ENCODE peak calls at places on chromosomes 6 and 20, in six cellular contexts. One of them, this sample, is unnamed.

GRCh38 chr6:97462944-97463343 is 179.9 kb upstream of the MMS22L start:
- DNase-seq in tibial artery: no peak
- DNase-seq in fibroblast of mammary gland: no peak
- DNase-seq in sigmoid colon: no peak
- DNase-seq in adipocyte: no peak
- DNase-seq in choroid plexus epithelial cell: no peak
- DNase-seq in this sample: no peak

GRCh38 chr6:42179956-42180335 is 6.8 kb downstream of the GUCA1A start:
- DNase-seq in choroid plexus epithelial cell: no peak
- DNase-seq in fibroblast of mammary gland: no peak
- DNase-seq in tibial artery: no peak
- DNase-seq in adipocyte: no peak
- DNase-seq in sigmoid colon: no peak
- DNase-seq in this sample: no peak

GRCh38 chr20:43849496-43850197 is 65.0 kb upstream of the TOX2 start:
- DNase-seq in sigmoid colon: no peak
- DNase-seq in fibroblast of mammary gland: peak
- DNase-seq in adipocyte: peak
- DNase-seq in tibial artery: no peak
- DNase-seq in choroid plexus epithelial cell: peak
- DNase-seq in this sample: no peak

GRCh38 chr6:130206474-130206873 is 16.3 kb downstream of the SAMD3 start:
- DNase-seq in sigmoid colon: no peak
- DNase-seq in fibroblast of mammary gland: no peak
- DNase-seq in adipocyte: no peak
- DNase-seq in tibial artery: no peak
- DNase-seq in choroid plexus epithelial cell: no peak
- DNase-seq in this sample: no peak

GRCh38 chr6:159065751-159066329 is 21.0 kb upstream of the TAGAP start:
- DNase-seq in sigmoid colon: no peak
- DNase-seq in adipocyte: no peak
- DNase-seq in fibroblast of mammary gland: no peak
- DNase-seq in choroid plexus epithelial cell: no peak
- DNase-seq in tibial artery: no peak
- DNase-seq in this sample: no peak

GRCh38 chr20:62646851-62647520 is 4.7 kb downstream of the SLCO4A1 start:
- DNase-seq in sigmoid colon: no peak
- DNase-seq in adipocyte: no peak
- DNase-seq in fibroblast of mammary gland: no peak
- DNase-seq in tibial artery: no peak
- DNase-seq in choroid plexus epithelial cell: no peak
- DNase-seq in this sample: peak

GRCh38 chr6:138013949-138014348 is 93.3 kb downstream of the PERP start:
- DNase-seq in fibroblast of mammary gland: no peak
- DNase-seq in sigmoid colon: no peak
- DNase-seq in choroid plexus epithelial cell: no peak
- DNase-seq in adipocyte: no peak
- DNase-seq in tibial artery: no peak
- DNase-seq in this sample: no peak

GRCh38 chr6:119040229-119040628 is 38.2 kb downstream of the FAM184A start:
- DNase-seq in choroid plexus epithelial cell: no peak
- DNase-seq in adipocyte: no peak
- DNase-seq in sigmoid colon: no peak
- DNase-seq in tibial artery: no peak
- DNase-seq in fibroblast of mammary gland: no peak
- DNase-seq in this sample: no peak

GRCh38 chr6:89281779-89282246 is 33.3 kb downstream of the GABRR2 start:
- DNase-seq in sigmoid colon: no peak
- DNase-seq in adipocyte: no peak
- DNase-seq in fibroblast of mammary gland: peak
- DNase-seq in choroid plexus epithelial cell: peak
- DNase-seq in tibial artery: no peak
- DNase-seq in this sample: no peak

GRCh38 chr20:56630506-56631317 is 1.6 kb downstream of the TFAP2C start:
- DNase-seq in choroid plexus epithelial cell: peak
- DNase-seq in adipocyte: peak
- DNase-seq in fibroblast of mammary gland: peak
- DNase-seq in tibial artery: no peak
- DNase-seq in sigmoid colon: no peak
- DNase-seq in this sample: no peak

GRCh38 chr6:55176958-55177357 is 2.6 kb downstream of the HCRTR2 start:
- DNase-seq in choroid plexus epithelial cell: peak
- DNase-seq in sigmoid colon: no peak
- DNase-seq in tibial artery: no peak
- DNase-seq in fibroblast of mammary gland: peak
- DNase-seq in adipocyte: peak
- DNase-seq in this sample: no peak

GRCh38 chr6:56682580-56682979 is 39.9 kb upstream of the DST start:
- DNase-seq in tibial artery: no peak
- DNase-seq in fibroblast of mammary gland: no peak
- DNase-seq in adipocyte: no peak
- DNase-seq in sigmoid colon: no peak
- DNase-seq in choroid plexus epithelial cell: no peak
- DNase-seq in this sample: no peak

GRCh38 chr6:56671651-56672461 is 29.2 kb upstream of the DST start:
- DNase-seq in choroid plexus epithelial cell: no peak
- DNase-seq in adipocyte: no peak
- DNase-seq in sigmoid colon: no peak
- DNase-seq in tibial artery: peak
- DNase-seq in fibroblast of mammary gland: peak
- DNase-seq in this sample: peak

GRCh38 chr6:56677559-56677958 is 34.9 kb upstream of the DST start:
- DNase-seq in tibial artery: no peak
- DNase-seq in adipocyte: no peak
- DNase-seq in sigmoid colon: no peak
- DNase-seq in fibroblast of mammary gland: peak
- DNase-seq in choroid plexus epithelial cell: peak
- DNase-seq in this sample: no peak
- H3K4me3 ChIP-seq in tibial artery: no peak
- H3K4me3 ChIP-seq in adipocyte: no peak
- H3K4me3 ChIP-seq in sigmoid colon: no peak
- H3K4me3 ChIP-seq in fibroblast of mammary gland: no peak
- H3K4me3 ChIP-seq in choroid plexus epithelial cell: no peak
- H3K4me3 ChIP-seq in this sample: no peak

DNA sequence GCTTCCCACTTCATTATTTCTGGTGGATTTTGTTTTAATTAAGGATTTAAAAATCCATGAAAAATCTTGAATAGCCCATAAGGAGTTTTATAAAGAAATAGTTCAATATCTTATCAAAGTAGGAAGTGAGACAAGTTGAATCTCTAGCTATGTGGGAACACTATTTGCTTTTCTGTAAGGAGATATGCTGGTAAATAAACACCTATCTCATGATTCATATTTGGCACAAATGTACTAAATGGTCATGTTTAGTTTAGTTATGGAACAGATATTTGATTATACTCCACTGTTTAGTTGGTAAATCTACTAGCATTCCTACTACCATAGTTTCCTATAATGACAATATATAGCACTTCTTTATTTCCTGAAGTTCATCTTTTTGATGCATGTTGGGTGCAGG is 239.9 kb upstream of the CEP162 start:
- DNase-seq in fibroblast of mammary gland: no peak
- DNase-seq in tibial artery: no peak
- DNase-seq in choroid plexus epithelial cell: peak
- DNase-seq in adipocyte: no peak
- DNase-seq in sigmoid colon: no peak
- DNase-seq in this sample: no peak
- H3K4me3 ChIP-seq in fibroblast of mammary gland: no peak
- H3K4me3 ChIP-seq in tibial artery: no peak
- H3K4me3 ChIP-seq in choroid plexus epithelial cell: no peak
- H3K4me3 ChIP-seq in adipocyte: no peak
- H3K4me3 ChIP-seq in sigmoid colon: no peak
- H3K4me3 ChIP-seq in this sample: no peak

GRCh38 chr6:107716688-107717089 is 107.4 kb downstream of the SCML4 start:
- DNase-seq in tibial artery: no peak
- DNase-seq in fibroblast of mammary gland: peak
- DNase-seq in adipocyte: no peak
- DNase-seq in choroid plexus epithelial cell: peak
- DNase-seq in sigmoid colon: no peak
- DNase-seq in this sample: no peak
- H3K4me3 ChIP-seq in tibial artery: no peak
- H3K4me3 ChIP-seq in fibroblast of mammary gland: no peak
- H3K4me3 ChIP-seq in adipocyte: no peak
- H3K4me3 ChIP-seq in choroid plexus epithelial cell: no peak
- H3K4me3 ChIP-seq in sigmoid colon: no peak
- H3K4me3 ChIP-seq in this sample: no peak

DNA sequence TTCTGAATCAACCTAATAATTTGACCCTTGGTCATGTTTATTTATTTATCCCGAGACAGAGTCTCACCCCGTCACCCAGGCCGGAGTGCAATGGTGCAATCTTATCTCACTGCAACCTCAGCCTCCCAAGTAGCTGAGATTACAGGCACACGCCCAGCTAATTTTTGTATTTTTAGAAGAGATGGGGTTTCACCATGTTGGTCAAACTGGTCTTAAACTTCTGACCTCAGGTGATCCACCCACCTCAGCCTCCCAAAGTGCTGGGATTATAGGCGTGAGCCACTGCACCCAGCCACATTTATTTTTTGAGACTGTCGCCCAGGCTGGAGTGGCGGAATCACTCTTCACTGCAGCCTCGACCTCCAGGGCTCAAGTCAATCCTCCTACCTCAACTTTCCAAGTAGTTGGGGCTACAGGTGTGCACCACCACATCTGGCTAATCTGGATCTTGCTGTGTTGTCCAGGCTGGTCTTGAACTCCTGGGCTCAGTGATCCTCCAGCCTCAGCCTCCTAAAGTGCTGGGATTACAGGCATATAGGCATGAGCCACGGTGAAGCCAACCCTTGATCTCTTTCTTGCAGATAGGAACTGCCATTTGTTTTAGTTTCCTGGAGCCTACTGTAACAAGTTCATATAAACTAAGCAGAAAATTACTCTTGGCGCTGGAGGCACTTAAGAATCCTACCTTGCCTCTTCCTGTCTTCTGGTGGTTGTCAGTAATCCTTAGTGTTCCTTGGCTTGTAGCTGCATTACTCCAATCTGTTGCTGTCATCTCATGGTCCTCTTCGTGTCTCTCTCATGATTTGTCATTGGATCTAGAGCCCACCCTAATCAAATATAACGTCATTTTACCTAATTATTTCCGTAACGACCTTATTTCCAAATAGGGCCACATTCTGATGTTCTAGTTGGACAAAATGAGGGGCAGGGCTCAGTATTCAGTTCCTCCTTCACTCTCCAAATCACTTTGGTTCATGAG is 2.3 kb downstream of the RPS18 start:
- DNase-seq in choroid plexus epithelial cell: no peak
- DNase-seq in tibial artery: no peak
- DNase-seq in sigmoid colon: no peak
- DNase-seq in fibroblast of mammary gland: no peak
- DNase-seq in adipocyte: no peak
- DNase-seq in this sample: no peak
- H3K4me3 ChIP-seq in choroid plexus epithelial cell: peak
- H3K4me3 ChIP-seq in tibial artery: no peak
- H3K4me3 ChIP-seq in sigmoid colon: no peak
- H3K4me3 ChIP-seq in fibroblast of mammary gland: peak
- H3K4me3 ChIP-seq in adipocyte: peak
- H3K4me3 ChIP-seq in this sample: no peak

GRCh38 chr6:31765559-31765909 is 3.1 kb downstream of the SAPCD1 start:
- DNase-seq in adipocyte: no peak
- DNase-seq in fibroblast of mammary gland: no peak
- DNase-seq in tibial artery: no peak
- DNase-seq in sigmoid colon: no peak
- DNase-seq in choroid plexus epithelial cell: no peak
- DNase-seq in this sample: no peak

GRCh38 chr6:31764239-31764638 is 1.8 kb downstream of the SAPCD1 start:
- DNase-seq in choroid plexus epithelial cell: no peak
- DNase-seq in tibial artery: no peak
- DNase-seq in fibroblast of mammary gland: no peak
- DNase-seq in sigmoid colon: no peak
- DNase-seq in adipocyte: no peak
- DNase-seq in this sample: no peak

GRCh38 chr6:31767096-31767645 is 4.7 kb downstream of the SAPCD1 start:
- DNase-seq in tibial artery: no peak
- DNase-seq in fibroblast of mammary gland: no peak
- DNase-seq in choroid plexus epithelial cell: no peak
- DNase-seq in sigmoid colon: no peak
- DNase-seq in adipocyte: no peak
- DNase-seq in this sample: no peak

GRCh38 chr6:31763617-31763940 is 1.1 kb downstream of the SAPCD1 start:
- DNase-seq in sigmoid colon: no peak
- DNase-seq in fibroblast of mammary gland: peak
- DNase-seq in tibial artery: no peak
- DNase-seq in adipocyte: peak
- DNase-seq in choroid plexus epithelial cell: no peak
- DNase-seq in this sample: no peak

DNA sequence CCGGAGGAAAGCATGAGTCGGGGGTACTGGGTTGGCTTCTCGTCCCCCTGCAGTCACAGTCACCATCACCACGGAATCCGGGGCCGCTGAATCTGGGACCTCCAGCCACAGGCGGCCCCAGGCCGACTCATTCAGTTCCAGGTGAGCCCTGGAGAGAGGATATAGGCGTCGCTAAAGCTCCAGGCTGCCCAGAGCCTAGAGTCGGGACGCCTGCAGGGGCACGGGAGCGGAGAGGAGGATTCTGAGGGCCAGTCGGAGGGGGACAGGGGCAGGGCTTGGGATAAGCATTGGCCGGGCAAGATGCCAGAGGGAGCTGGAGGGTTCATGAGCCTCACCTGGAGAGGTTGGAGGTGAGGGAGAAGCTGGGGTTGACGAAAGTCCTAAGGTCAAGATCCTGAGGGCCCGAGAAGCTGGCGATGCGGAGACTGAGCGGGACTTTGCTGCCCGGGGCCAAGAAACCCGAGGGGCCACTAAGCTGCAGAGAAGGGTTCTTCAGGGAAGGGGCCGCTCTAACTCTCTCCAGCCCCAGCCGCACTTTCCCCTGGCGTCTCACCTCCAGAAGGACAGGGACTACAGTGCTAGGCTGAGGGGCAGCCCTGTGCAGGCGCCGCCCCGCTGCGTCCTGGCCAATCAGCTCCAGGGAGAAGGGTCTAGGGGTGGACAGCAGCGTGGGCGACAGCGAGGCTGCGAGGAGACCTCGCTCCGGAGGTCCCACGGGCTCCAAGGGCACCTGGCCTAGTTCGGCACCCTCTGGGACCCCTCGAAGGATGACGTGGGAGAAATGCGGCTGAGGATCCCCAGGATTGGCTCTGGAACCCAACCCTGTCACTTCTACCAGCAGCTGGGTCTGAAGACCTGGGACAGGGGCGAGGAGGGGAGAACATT is 3.7 kb downstream of the SAPCD1 start:
- DNase-seq in adipocyte: peak
- DNase-seq in choroid plexus epithelial cell: no peak
- DNase-seq in fibroblast of mammary gland: no peak
- DNase-seq in sigmoid colon: no peak
- DNase-seq in tibial artery: no peak
- DNase-seq in this sample: no peak
- H3K4me3 ChIP-seq in adipocyte: peak
- H3K4me3 ChIP-seq in choroid plexus epithelial cell: peak
- H3K4me3 ChIP-seq in fibroblast of mammary gland: no peak
- H3K4me3 ChIP-seq in sigmoid colon: peak
- H3K4me3 ChIP-seq in tibial artery: no peak
- H3K4me3 ChIP-seq in this sample: no peak

GRCh38 chr6:154247119-154247814 is 109.3 kb downstream of the IPCEF1 start:
- DNase-seq in tibial artery: no peak
- DNase-seq in fibroblast of mammary gland: no peak
- DNase-seq in choroid plexus epithelial cell: peak
- DNase-seq in sigmoid colon: no peak
- DNase-seq in adipocyte: no peak
- DNase-seq in this sample: no peak
- H3K4me3 ChIP-seq in tibial artery: no peak
- H3K4me3 ChIP-seq in fibroblast of mammary gland: no peak
- H3K4me3 ChIP-seq in choroid plexus epithelial cell: peak
- H3K4me3 ChIP-seq in sigmoid colon: no peak
- H3K4me3 ChIP-seq in adipocyte: no peak
- H3K4me3 ChIP-seq in this sample: peak